ENCODE peak calls at places on chromosomes 1 and 21, in nine cellular contexts. B, J, H, A, R, I, Q, N and P are unnamed samples.

GRCh38 chr1:29523531-29523930 is 287.2 kb downstream of the PTPRU start:
- DNase-seq in B (no peak), J (no peak), H (no peak), A (no peak), R (no peak), I (no peak), Q (no peak), N (no peak), P (no peak)

GRCh38 chr1:77018386-77019156 is 151.3 kb downstream of the ST6GALNAC5 start:
- DNase-seq in B (peak), J (no peak), H (no peak), A (no peak), R (no peak), I (no peak), Q (peak), N (peak), P (no peak)

GRCh38 chr1:27157194-27157593 is 2.3 kb upstream of the SLC9A1 start:
- DNase-seq in B (no peak), J (no peak), H (no peak), A (no peak), R (no peak), I (no peak), Q (no peak), N (no peak), P (no peak)

GRCh38 chr1:212701910-212702309 is 2.3 kb upstream of the BATF3 start:
- DNase-seq in B (no peak), J (no peak), H (no peak), A (no peak), R (no peak), I (no peak), Q (no peak), N (no peak), P (no peak)

GRCh38 chr1:241423541-241424479 is 66.8 kb upstream of the RGS7 start:
- DNase-seq in B (peak), J (peak), H (peak), A (no peak), R (peak), I (no peak), Q (peak), N (peak), P (peak)

GRCh38 chr1:5978452-5978851 is 13.8 kb downstream of the NPHP4 start:
- DNase-seq in B (no peak), J (no peak), H (no peak), A (no peak), R (no peak), I (no peak), Q (peak), N (no peak), P (no peak)

GRCh38 chr21:33257404-33257803 is 8.8 kb upstream of the IL10RB start:
- DNase-seq in B (no peak), J (no peak), H (no peak), A (no peak), R (no peak), I (no peak), Q (no peak), N (no peak), P (no peak)

GRCh38 chr1:153816283-153816904 is 41.2 kb downstream of the SLC27A3 start:
- DNase-seq in B (no peak), J (no peak), H (no peak), A (no peak), R (no peak), I (no peak), Q (no peak), N (no peak), P (no peak)

GRCh38 chr1:30840904-30841598 is 67.5 kb downstream of the SDC3 start:
- DNase-seq in B (peak), J (no peak), H (no peak), A (no peak), R (peak), I (no peak), Q (no peak), N (no peak), P (no peak)

GRCh38 chr1:14969006-14969405 is 184.5 kb upstream of the TMEM51 start:
- DNase-seq in B (no peak), J (no peak), H (no peak), A (no peak), R (peak), I (no peak), Q (peak), N (no peak), P (no peak)

GRCh38 chr1:95084317-95085176 is 11.8 kb upstream of the ALG14 start:
- DNase-seq in B (peak), J (no peak), H (peak), A (peak), R (peak), I (peak), Q (peak), N (peak), P (peak)

GRCh38 chr1:15706751-15707150 is 22.6 kb downstream of the PLEKHM2 start:
- DNase-seq in B (no peak), J (no peak), H (no peak), A (no peak), R (no peak), I (no peak), Q (no peak), N (no peak), P (no peak)

GRCh38 chr1:26278835-26279597 is 870 bp upstream of the SH3BGRL3 start:
- DNase-seq in B (no peak), J (no peak), H (peak), A (peak), R (peak), I (no peak), Q (peak), N (peak), P (no peak)

GRCh38 chr1:33369081-33369480 is 48.2 kb upstream of the A3GALT2 start:
- DNase-seq in B (no peak), J (no peak), H (no peak), A (no peak), R (no peak), I (no peak), Q (no peak), N (no peak), P (no peak)

GRCh38 chr1:4637616-4638346 is 16.6 kb upstream of the AJAP1 start:
- DNase-seq in B (no peak), J (no peak), H (no peak), A (no peak), R (no peak), I (no peak), Q (no peak), N (no peak), P (no peak)

GRCh38 chr1:180953291-180953747 is 40.6 kb downstream of the KIAA1614 start:
- DNase-seq in B (peak), J (peak), H (no peak), A (no peak), R (no peak), I (no peak), Q (peak), N (peak), P (peak)

GRCh38 chr1:84611796-84612195 is 37.6 kb upstream of the CTBS start:
- DNase-seq in B (peak), J (peak), H (no peak), A (no peak), R (peak), I (no peak), Q (peak), N (no peak), P (no peak)

GRCh38 chr1:220962031-220962751 is 82.9 kb downstream of the HLX start:
- DNase-seq in B (no peak), J (no peak), H (peak), A (no peak), R (no peak), I (no peak), Q (peak), N (peak), P (no peak)

GRCh38 chr1:193264313-193265065 is 78.1 kb upstream of the B3GALT2 start:
- DNase-seq in B (no peak), J (no peak), H (no peak), A (no peak), R (no peak), I (no peak), Q (peak), N (no peak), P (no peak)

GRCh38 chr1:39205102-39205780 is 746 bp downstream of the MACF1 start:
- DNase-seq in B (no peak), J (peak), H (peak), A (peak), R (no peak), I (no peak), Q (peak), N (peak), P (no peak)

GRCh38 chr1:13809461-13810159 is 109.6 kb downstream of the PRDM2 start:
- DNase-seq in B (no peak), J (no peak), H (no peak), A (peak), R (no peak), I (no peak), Q (no peak), N (no peak), P (no peak)

GRCh38 chr1:246210751-246211150 is 296.3 kb downstream of the SMYD3 start:
- DNase-seq in B (peak), J (no peak), H (no peak), A (no peak), R (peak), I (no peak), Q (no peak), N (no peak), P (peak)

GRCh38 chr1:175166746-175167145 is 25.8 kb downstream of the KIAA0040 start:
- DNase-seq in B (no peak), J (no peak), H (no peak), A (no peak), R (no peak), I (no peak), Q (no peak), N (no peak), P (no peak)

GRCh38 chr1:224380003-224380402 is 23.3 kb downstream of the CNIH4 start:
- DNase-seq in B (no peak), J (peak), H (no peak), A (peak), R (no peak), I (no peak), Q (no peak), N (no peak), P (no peak)

GRCh38 chr21:21973806-21974205 is 975.6 kb downstream of the NCAM2 start:
- DNase-seq in B (peak), J (no peak), H (no peak), A (no peak), R (peak), I (no peak), Q (no peak), N (peak), P (no peak)

GRCh38 chr1:246698466-246699094 is 25.6 kb upstream of the SCCPDH start:
- DNase-seq in B (no peak), J (no peak), H (no peak), A (no peak), R (no peak), I (no peak), Q (no peak), N (no peak), P (no peak)

GRCh38 chr1:221979461-221980032 is 237.7 kb upstream of the DUSP10 start:
- DNase-seq in B (peak), J (no peak), H (no peak), A (no peak), R (no peak), I (peak), Q (peak), N (peak), P (no peak)

GRCh38 chr1:154666051-154666793 is 58.2 kb upstream of the ADAR start:
- DNase-seq in B (no peak), J (no peak), H (no peak), A (no peak), R (no peak), I (no peak), Q (no peak), N (no peak), P (no peak)

GRCh38 chr1:51506537-51506936 is 12.5 kb downstream of the EPS15 start:
- DNase-seq in B (no peak), J (no peak), H (peak), A (peak), R (no peak), I (no peak), Q (peak), N (no peak), P (no peak)

DNA sequence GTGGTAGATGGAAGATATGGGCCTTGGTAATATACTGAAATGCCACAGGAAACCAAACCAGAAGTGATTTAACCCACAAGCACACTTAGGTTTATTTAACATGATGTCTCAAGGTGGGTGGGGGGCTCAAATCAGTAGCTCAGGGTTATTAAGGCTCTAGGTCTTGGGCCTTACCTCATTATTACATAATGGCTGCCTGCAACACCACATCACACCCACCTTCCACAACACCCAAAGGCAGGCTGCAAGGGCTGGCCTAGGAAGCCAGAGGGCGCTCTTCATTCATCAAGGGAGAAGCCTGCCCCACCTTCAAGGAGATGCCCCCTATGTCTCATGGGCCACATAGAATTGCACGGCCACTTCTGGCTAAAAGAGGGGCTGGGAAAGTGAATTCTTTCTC is 6.0 kb downstream of the TFF1 start:
- DNase-seq in B (peak), J (no peak), H (no peak), A (peak), R (no peak), I (peak), Q (no peak), N (peak), P (no peak)
- TF ChIP-seq EZH2phosphoT487 in B (no peak), J (no peak), H (no peak), A (no peak), R (no peak), I (no peak), Q (no peak), N (no peak), P (no peak)

DNA sequence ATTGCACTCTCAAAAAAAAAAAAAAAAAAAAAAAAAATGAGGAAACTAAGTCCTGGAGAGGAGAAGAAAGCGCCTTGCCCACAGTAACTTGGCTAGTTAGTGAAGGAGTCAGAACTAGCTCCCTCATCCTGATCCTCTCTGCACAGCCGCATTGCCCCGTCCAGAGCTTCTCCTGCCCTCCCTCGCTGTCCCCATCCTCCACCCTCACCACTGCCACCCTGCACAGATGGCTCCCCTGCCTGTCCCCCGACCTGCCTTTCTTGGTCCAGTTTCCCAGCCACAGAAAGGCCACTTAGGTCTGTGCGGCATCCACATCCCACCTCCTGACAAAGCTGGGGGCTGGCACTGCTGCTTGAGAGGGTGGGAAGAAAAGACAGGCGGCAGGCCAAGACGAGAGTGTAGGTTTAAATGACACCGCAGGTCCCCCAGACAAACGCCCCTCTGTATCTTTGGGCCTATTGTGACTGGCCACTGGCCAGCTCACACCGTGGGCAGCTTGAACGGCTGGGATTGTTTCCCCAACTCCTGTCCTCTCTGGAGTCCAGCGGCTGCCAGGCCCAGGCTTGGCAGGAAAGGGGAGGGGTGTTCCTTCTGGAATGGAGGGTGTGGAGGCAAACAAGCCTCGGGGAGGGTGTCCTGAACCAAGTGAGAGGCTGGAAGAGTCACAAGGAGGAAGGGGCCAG is 20.2 kb downstream of the NCMAP start:
- DNase-seq in B (no peak), J (no peak), H (no peak), A (no peak), R (peak), I (no peak), Q (no peak), N (no peak), P (no peak)
- H3K27ac ChIP-seq in B (no peak), J (no peak), H (no peak), A (no peak), R (no peak), I (no peak), Q (no peak), N (no peak), P (no peak)

GRCh38 chr1:81510701-81511100 is 290.0 kb upstream of the ADGRL2 start:
- DNase-seq in B (no peak), J (no peak), H (no peak), A (no peak), R (no peak), I (no peak), Q (no peak), N (no peak), P (no peak)

GRCh38 chr1:81513796-81514354 is 286.9 kb upstream of the ADGRL2 start:
- DNase-seq in B (no peak), J (no peak), H (no peak), A (no peak), R (peak), I (no peak), Q (no peak), N (no peak), P (no peak)

GRCh38 chr1:81512242-81512641 is 288.5 kb upstream of the ADGRL2 start:
- DNase-seq in B (no peak), J (no peak), H (no peak), A (no peak), R (no peak), I (no peak), Q (no peak), N (no peak), P (peak)

GRCh38 chr1:81509619-81510018 is 291.1 kb upstream of the ADGRL2 start:
- DNase-seq in B (peak), J (no peak), H (peak), A (no peak), R (peak), I (no peak), Q (no peak), N (no peak), P (no peak)

GRCh38 chr1:81511281-81511680 is 289.5 kb upstream of the ADGRL2 start:
- DNase-seq in B (no peak), J (no peak), H (no peak), A (no peak), R (no peak), I (no peak), Q (no peak), N (no peak), P (no peak)
- TF ChIP-seq EZH2phosphoT487 in B (no peak), J (no peak), H (no peak), A (no peak), R (no peak), I (no peak), Q (no peak), N (no peak), P (no peak)

GRCh38 chr1:119047040-119047438 is 58.9 kb upstream of the TBX15 start:
- DNase-seq in B (no peak), J (no peak), H (no peak), A (no peak), R (no peak), I (no peak), Q (peak), N (no peak), P (no peak)
- H3K27ac ChIP-seq in B (no peak), J (no peak), H (peak), A (no peak), R (no peak), I (no peak), Q (peak), N (no peak), P (no peak)

GRCh38 chr1:204931768-204932572 is 61.3 kb downstream of the NFASC start:
- DNase-seq in B (no peak), J (no peak), H (no peak), A (no peak), R (no peak), I (no peak), Q (no peak), N (no peak), P (no peak)
- TF ChIP-seq EZH2phosphoT487 in B (no peak), J (no peak), H (no peak), A (no peak), R (no peak), I (no peak), Q (no peak), N (no peak), P (no peak)

GRCh38 chr1:8097077-8097799 is 71.1 kb upstream of the ERRFI1 start:
- DNase-seq in B (no peak), J (no peak), H (peak), A (peak), R (no peak), I (peak), Q (peak), N (peak), P (no peak)
- H3K27ac ChIP-seq in B (no peak), J (no peak), H (peak), A (peak), R (no peak), I (peak), Q (peak), N (peak), P (peak)

DNA sequence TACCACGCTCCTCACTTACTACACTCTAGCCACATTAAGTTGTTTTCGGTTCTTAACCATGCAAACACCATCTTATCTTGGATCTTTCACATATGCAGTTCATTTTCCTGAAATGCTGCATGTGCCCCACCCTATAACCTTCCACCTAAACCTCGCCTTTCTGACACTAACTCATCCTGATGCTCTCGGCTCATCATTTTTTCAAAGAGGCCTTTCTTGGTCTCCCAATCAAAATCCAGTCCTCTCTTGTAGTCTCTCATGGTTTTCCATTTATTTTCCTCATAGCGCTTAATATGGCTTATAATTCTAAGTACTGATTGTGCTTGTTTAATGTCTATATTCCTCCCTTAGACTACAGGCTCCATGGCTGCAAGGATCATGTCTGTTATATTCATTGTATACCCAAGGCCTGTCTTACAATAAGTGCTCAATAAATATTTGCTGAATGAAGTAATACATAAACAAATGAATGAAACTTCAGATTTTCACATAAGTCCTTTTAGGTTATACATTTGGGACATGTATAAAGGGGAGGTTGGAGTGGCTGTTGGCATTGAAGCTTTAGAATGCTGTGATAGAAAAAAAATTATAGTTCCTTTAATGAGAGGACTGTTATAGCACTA is 79.2 kb upstream of the CDC42BPA start:
- DNase-seq in B (no peak), J (no peak), H (no peak), A (no peak), R (no peak), I (no peak), Q (no peak), N (no peak), P (no peak)
- TF ChIP-seq EZH2phosphoT487 in B (no peak), J (no peak), H (no peak), A (no peak), R (no peak), I (no peak), Q (no peak), N (no peak), P (no peak)

GRCh38 chr1:236507022-236507700 is 16.6 kb upstream of the LGALS8 start:
- DNase-seq in B (no peak), J (no peak), H (no peak), A (no peak), R (no peak), I (no peak), Q (peak), N (no peak), P (peak)

GRCh38 chr1:236501093-236501492 is 22.7 kb upstream of the LGALS8 start:
- DNase-seq in B (no peak), J (no peak), H (no peak), A (no peak), R (no peak), I (no peak), Q (no peak), N (no peak), P (no peak)

GRCh38 chr1:236502972-236503639 is 20.7 kb upstream of the LGALS8 start:
- DNase-seq in B (peak), J (no peak), H (peak), A (no peak), R (peak), I (peak), Q (peak), N (peak), P (no peak)

GRCh38 chr1:236497908-236498307 is 25.9 kb upstream of the LGALS8 start:
- DNase-seq in B (no peak), J (no peak), H (no peak), A (no peak), R (no peak), I (no peak), Q (no peak), N (no peak), P (no peak)

GRCh38 chr1:236502579-236502971 is 21.2 kb upstream of the LGALS8 start:
- DNase-seq in B (peak), J (no peak), H (peak), A (no peak), R (no peak), I (no peak), Q (peak), N (peak), P (no peak)
- H3K27ac ChIP-seq in B (peak), J (no peak), H (peak), A (no peak), R (peak), I (peak), Q (peak), N (peak), P (no peak)

GRCh38 chr1:54788462-54788861 is 12.7 kb downstream of the TTC22 start:
- DNase-seq in B (no peak), J (no peak), H (no peak), A (no peak), R (no peak), I (no peak), Q (no peak), N (no peak), P (no peak)
- TF ChIP-seq EZH2phosphoT487 in B (no peak), J (no peak), H (no peak), A (no peak), R (no peak), I (no peak), Q (no peak), N (no peak), P (no peak)